ENCODE peak calls at places on chromosomes 11 and 22, in eight cellular contexts. M is GM23248, A is OCI-LY7, V is neural progenitor cell, S is SK-N-SH, T is HCT116, Z is MM.1S, B is PC-3. H is an unnamed sample. For H3K9me3, the result is how much of the 10 kb centered on the place peaks cover.

GRCh38 chr22:32053165-32053755 is 10.2 kb downstream of the SLC5A1 start:
- DNase-seq in V (no peak), A (no peak), B (no peak), Z (no peak), M (no peak), S (no peak), T (no peak), H (no peak)

GRCh38 chr11:15493066-15493465 is 378.3 kb downstream of the INSC start:
- DNase-seq in M (no peak), Z (no peak), T (peak), S (no peak), A (no peak), V (no peak), B (no peak), H (no peak)

GRCh38 chr11:3132831-3133455 is 32.2 kb downstream of the OSBPL5 start:
- DNase-seq in A (no peak), Z (no peak), T (no peak), M (no peak), S (no peak), V (no peak), B (no peak), H (no peak)

GRCh38 chr11:100925935-100926334 is 203.7 kb downstream of the PGR start:
- DNase-seq in Z (no peak), B (peak), S (no peak), T (peak), A (no peak), M (peak), V (no peak), H (no peak)

GRCh38 chr22:20384171-20384570 is 9.8 kb upstream of the ZNF74 start:
- DNase-seq in T (no peak), M (no peak), B (no peak), S (no peak), A (no peak), Z (no peak), V (no peak), H (no peak)

GRCh38 chr22:46799626-46800025 is 37.2 kb downstream of the TBC1D22A start:
- DNase-seq in T (no peak), B (no peak), M (no peak), S (no peak), Z (no peak), A (no peak), V (no peak), H (no peak)

GRCh38 chr11:11047851-11048610 is 190.2 kb upstream of the ZBED5 start:
- DNase-seq in V (no peak), T (no peak), S (no peak), A (no peak), B (no peak), M (no peak), Z (no peak), H (no peak)

GRCh38 chr11:116925050-116925449 is 87.6 kb upstream of the APOA1 start:
- DNase-seq in B (no peak), S (no peak), V (peak), T (no peak), Z (peak), A (peak), M (no peak), H (no peak)

GRCh38 chr22:44301039-44301438 is 11.7 kb downstream of the SHISAL1 start:
- DNase-seq in V (no peak), T (no peak), A (no peak), S (no peak), B (no peak), Z (no peak), M (no peak), H (no peak)

GRCh38 chr22:10781571-10782403 is 4746.2 kb upstream of the OR11H1 start:
- DNase-seq in M (no peak), S (no peak), A (no peak), T (no peak), Z (no peak), B (no peak), V (no peak), H (no peak)

GRCh38 chr11:7892751-7893356 is 38.2 kb downstream of the OR10A6 start:
- DNase-seq in T (peak), B (peak), Z (peak), M (peak), A (peak), V (peak), S (peak), H (peak)

GRCh38 chr11:2214527-2215229 is 43.1 kb upstream of the TH start:
- DNase-seq in M (no peak), Z (no peak), S (peak), T (no peak), V (no peak), B (no peak), A (no peak), H (no peak)

GRCh38 chr11:65501530-65502273 is 2.9 kb downstream of the MALAT1 start:
- DNase-seq in Z (no peak), B (no peak), V (no peak), S (no peak), A (peak), T (no peak), M (peak), H (peak)

GRCh38 chr11:28760676-28761390 is 652.6 kb downstream of the METTL15 start:
- DNase-seq in A (no peak), T (no peak), V (no peak), S (no peak), B (peak), Z (no peak), M (peak), H (no peak)

GRCh38 chr11:73227571-73228211 is 9.6 kb downstream of the P2RY2 start:
- DNase-seq in B (peak), Z (no peak), V (no peak), S (peak), M (no peak), A (no peak), T (peak), H (peak)

GRCh38 chr11:26623076-26623666 is 51.1 kb upstream of the MUC15 start:
- DNase-seq in T (no peak), A (no peak), Z (no peak), S (no peak), M (peak), B (peak), V (no peak), H (peak)

GRCh38 chr11:134472188-134472455 is 60.1 kb upstream of the B3GAT1 start:
- DNase-seq in M (no peak), A (no peak), T (no peak), V (no peak), Z (no peak), S (no peak), B (no peak), H (no peak)

GRCh38 chr11:47215366-47215925 is 672 bp downstream of the DDB2 start:
- DNase-seq in T (no peak), Z (peak), M (peak), V (peak), B (peak), A (peak), S (no peak), H (no peak)

GRCh38 chr22:41857160-41857859 is 24.4 kb downstream of the SREBF2 start:
- DNase-seq in A (peak), T (peak), B (peak), S (peak), Z (no peak), M (peak), V (peak), H (peak)

GRCh38 chr11:68997995-68998348 is 15.1 kb downstream of the MRGPRF start:
- DNase-seq in M (no peak), T (no peak), S (no peak), V (no peak), B (no peak), Z (no peak), A (no peak), H (no peak)

GRCh38 chr11:128806496-128807261 is 60.4 kb downstream of the KCNJ1 start:
- DNase-seq in S (no peak), T (no peak), V (no peak), A (no peak), M (peak), B (no peak), Z (no peak), H (no peak)

GRCh38 chr22:46036558-46037408 is 59.8 kb upstream of the WNT7B start:
- DNase-seq in A (peak), S (peak), M (peak), Z (peak), B (peak), T (peak), V (peak), H (peak)

GRCh38 chr11:27902981-27903624 is 202.8 kb upstream of the BDNF start:
- DNase-seq in S (no peak), V (no peak), T (no peak), A (no peak), M (peak), B (peak), Z (no peak), H (no peak)

GRCh38 chr11:77406396-77406795 is 67.5 kb downstream of the PAK1 start:
- DNase-seq in A (no peak), B (no peak), Z (no peak), T (no peak), S (no peak), V (no peak), M (no peak), H (no peak)

GRCh38 chr22:21457023-21457787 is 10.0 kb upstream of the TMEM191C start:
- DNase-seq in A (no peak), B (peak), V (peak), M (no peak), T (no peak), S (no peak), Z (no peak), H (peak)

GRCh38 chr11:30583505-30584280 is 2.5 kb downstream of the MPPED2 start:
- DNase-seq in M (peak), B (no peak), A (no peak), V (peak), Z (no peak), T (no peak), S (peak), H (peak)

DNA sequence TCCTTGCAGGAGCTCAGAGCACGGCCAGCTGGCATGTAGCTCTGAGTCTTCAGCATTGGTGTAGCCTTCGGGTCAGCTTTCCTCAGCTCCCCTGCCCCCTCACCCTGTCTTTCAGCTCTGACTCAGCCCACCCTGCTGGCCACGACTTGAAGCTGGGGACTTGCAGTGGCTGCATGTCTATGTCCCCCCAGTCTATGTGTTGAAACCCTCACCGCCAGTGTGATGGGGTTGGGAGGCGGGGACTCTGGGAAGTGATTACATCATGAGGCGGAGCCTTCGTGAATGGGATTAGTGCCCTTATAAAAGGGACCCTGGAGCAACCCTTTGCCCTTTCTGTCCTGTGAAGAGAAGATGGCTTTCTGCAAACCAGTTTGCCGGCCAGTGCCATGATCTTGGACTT is 111.1 kb downstream of the CTTN start:
- DNase-seq in B (no peak), V (peak), Z (no peak), T (no peak), A (no peak), S (no peak), M (no peak), H (no peak)
- TF ChIP-seq EZH2phosphoT487 in B (no peak), V (no peak), Z (no peak), T (no peak), A (no peak), S (no peak), M (no peak), H (no peak)

GRCh38 chr11:95948637-95949036 is 24.7 kb upstream of the MTMR2 start:
- DNase-seq in T (no peak), V (no peak), Z (no peak), S (no peak), M (no peak), A (no peak), B (no peak), H (no peak)

GRCh38 chr11:95939091-95939490 is 15.2 kb upstream of the MTMR2 start:
- DNase-seq in B (no peak), V (no peak), A (no peak), Z (no peak), M (peak), S (no peak), T (no peak), H (no peak)

DNA sequence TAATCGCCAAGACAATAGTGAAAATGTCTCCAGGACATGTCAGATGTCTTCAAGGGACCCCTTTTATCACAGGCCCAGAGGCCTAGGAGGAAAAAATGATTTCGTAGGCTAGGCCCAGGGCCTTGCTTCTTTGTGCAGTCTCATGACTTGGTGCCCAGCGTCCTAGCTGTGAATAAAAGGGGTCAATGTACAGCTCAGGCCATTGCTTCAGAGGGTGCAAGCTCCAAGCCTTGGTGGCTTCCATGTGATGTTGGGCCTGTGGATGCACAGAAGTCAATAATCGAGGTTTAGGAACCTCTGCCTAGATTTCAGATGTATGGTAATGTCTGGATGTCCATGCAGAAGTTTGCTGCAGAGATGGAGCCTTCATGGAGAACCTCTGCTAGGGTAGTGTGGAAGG is 20.7 kb upstream of the MTMR2 start:
- DNase-seq in V (no peak), S (no peak), M (no peak), B (no peak), Z (no peak), T (no peak), A (no peak), H (no peak)
- H3K27ac ChIP-seq in V (no peak), S (no peak), M (no peak), B (no peak), Z (no peak), T (no peak), A (no peak), H (no peak)

DNA sequence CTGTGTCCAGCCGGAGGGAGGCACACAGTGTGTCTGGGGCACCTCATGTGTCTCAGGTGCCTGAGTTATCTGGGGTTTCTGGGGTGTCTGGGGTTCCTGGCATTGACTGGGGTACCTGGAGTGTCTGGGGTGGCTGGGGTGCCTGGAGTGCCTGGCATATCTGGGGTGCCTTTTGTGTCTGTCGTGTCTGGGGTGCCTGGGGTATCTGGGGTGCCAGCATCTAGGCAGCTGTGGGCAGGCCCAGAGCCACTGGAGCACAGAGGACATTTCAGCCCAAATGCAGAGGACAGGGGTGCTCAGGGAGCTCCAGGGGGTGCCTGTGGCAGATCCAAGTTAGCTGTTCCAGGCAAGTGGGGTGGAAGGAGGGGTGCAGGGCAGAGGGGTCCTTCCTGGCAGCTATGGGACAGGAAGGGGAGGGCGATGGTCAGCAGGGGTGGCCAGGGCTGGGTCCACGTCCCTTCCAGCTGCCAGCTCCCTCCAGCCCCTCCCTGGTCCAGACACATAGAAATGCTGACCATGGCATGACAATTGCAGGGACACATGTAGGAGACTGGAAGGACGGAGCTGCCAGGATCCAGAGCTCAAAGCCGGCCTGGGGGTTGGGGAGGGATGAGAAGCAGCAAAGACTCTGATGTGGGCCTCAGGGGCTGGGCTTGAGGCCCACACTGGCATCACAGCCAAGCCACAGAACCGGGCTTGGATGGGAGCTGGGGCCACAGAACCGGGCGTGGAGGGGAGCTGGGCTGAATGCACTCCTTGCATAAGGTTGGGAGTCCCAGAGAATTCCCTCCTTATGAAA is 133.0 kb downstream of the BRD1 start:
- DNase-seq in S (no peak), B (no peak), Z (no peak), M (no peak), T (no peak), V (no peak), A (no peak), H (no peak)
- H3K9me3 ChIP-seq in S (under half), B (under half), Z (under half), M (under half), T (under half), V (under half), A (under half), H (under half)

DNA sequence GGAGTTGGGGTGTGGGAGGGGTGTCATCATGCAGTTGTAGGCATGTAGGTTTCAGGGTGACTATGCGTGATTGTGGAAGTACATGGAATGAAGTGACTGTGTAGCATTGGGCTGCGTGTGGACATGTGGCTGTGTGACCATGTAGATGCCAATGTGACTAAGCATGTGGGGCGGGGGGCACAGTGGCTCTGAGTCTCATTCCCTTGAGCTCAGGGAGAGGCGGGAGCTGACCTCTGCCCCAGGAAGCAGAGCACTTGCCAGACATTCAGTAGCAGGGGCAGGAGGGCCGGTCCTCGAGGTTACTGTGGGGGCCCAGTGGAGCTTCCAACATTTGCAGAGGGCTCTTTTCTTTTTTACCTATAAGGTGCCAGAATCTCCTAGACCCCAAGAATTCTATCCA is 440 bp upstream of the KLHL35 start:
- DNase-seq in Z (no peak), B (no peak), M (no peak), A (no peak), V (no peak), T (no peak), S (no peak), H (no peak)
- TF ChIP-seq EZH2phosphoT487 in Z (no peak), B (no peak), M (no peak), A (no peak), V (no peak), T (no peak), S (no peak), H (no peak)

GRCh38 chr11:107830915-107831540 is 27.6 kb downstream of the SLC35F2 start:
- DNase-seq in Z (no peak), M (no peak), S (no peak), B (peak), A (no peak), V (no peak), T (no peak), H (no peak)
- H3K27ac ChIP-seq in Z (no peak), M (no peak), S (no peak), B (peak), A (no peak), V (no peak), T (peak), H (no peak)

GRCh38 chr11:39541945-39542351 is 1917.5 kb downstream of the LRRC4C start:
- DNase-seq in V (peak), B (peak), M (no peak), S (no peak), Z (no peak), A (no peak), T (no peak), H (peak)
- H3K9me3 ChIP-seq in V (under half), B (under half), M (under half), S (under half), Z (under half), A (under half), T (under half), H (under half)

GRCh38 chr22:37431811-37432707 is 4.8 kb upstream of the ELFN2 start:
- DNase-seq in B (peak), A (no peak), S (no peak), M (peak), V (no peak), Z (no peak), T (peak), H (peak)
- TF ChIP-seq EZH2phosphoT487 in B (no peak), A (no peak), S (no peak), M (peak), V (no peak), Z (no peak), T (no peak), H (no peak)

GRCh38 chr11:127490896-127491295 is 490.3 kb upstream of the KIRREL3 start:
- DNase-seq in V (no peak), A (no peak), B (no peak), T (no peak), M (no peak), S (no peak), Z (no peak), H (no peak)

GRCh38 chr11:127485541-127485940 is 485.0 kb upstream of the KIRREL3 start:
- DNase-seq in V (no peak), M (peak), A (no peak), Z (no peak), S (no peak), B (peak), T (no peak), H (no peak)
- H3K27ac ChIP-seq in V (no peak), M (no peak), A (no peak), Z (no peak), S (no peak), B (no peak), T (no peak), H (no peak)